ENCODE peak calls at places on chromosome 16, in nine cellular contexts. D is T-helper 1 cell; I is cardiac muscle cell; T is GM18507; K is stimulated activated CD8-positive, alpha-beta memory T cell treated with anti-CD3 and anti-CD28 coated beads, Interleukin-4, amount 100 ng/mL, for 1 hour; M is nephron progenitor cell; Z is AML-193; G is WTC11; P is left lung. A is an unnamed sample.

GRCh38 chr16:85615014-85615851 is 2.1 kb downstream of the GSE1 start:
- DNase-seq in G (peak; percentile 67), Z (no peak), D (no peak), T (no peak), K (no peak), M (peak; percentile 61), P (peak; percentile 95), I (peak; percentile 75), A (no peak)

GRCh38 chr16:66925322-66925840 is at the start of gene RRAD:
- DNase-seq in M (no peak), Z (no peak), T (no peak), D (no peak), K (no peak), P (peak; percentile 82), I (peak; percentile 60), G (peak; percentile 26), A (no peak)

GRCh38 chr16:56672761-56673536 is 3.3 kb downstream of the MT1H start:
- DNase-seq in P (no peak), I (no peak), K (no peak), Z (no peak), D (no peak), G (no peak), M (no peak), T (no peak), A (no peak)

GRCh38 chr16:8622315-8622656 is 788 bp downstream of the METTL22 start:
- DNase-seq in I (no peak), P (no peak), Z (no peak), D (no peak), T (no peak), K (no peak), M (no peak), G (no peak), A (no peak)

GRCh38 chr16:49855822-49856740 is at the start of gene ZNF423:
- DNase-seq in Z (no peak), K (no peak), P (no peak), G (peak; percentile 44), D (no peak), I (peak; percentile 66), T (no peak), M (peak; percentile 59), A (peak; percentile 43)

GRCh38 chr16:88988980-88989791 is 12.2 kb upstream of the CBFA2T3 start:
- DNase-seq in D (no peak), P (peak; percentile 75), T (no peak), K (no peak), G (no peak), I (no peak), Z (no peak), M (no peak), A (no peak)

GRCh38 chr16:2043980-2044451 is 3.6 kb downstream of the NTHL1 start:
- DNase-seq in D (no peak), I (no peak), M (no peak), Z (no peak), P (peak; percentile 85), K (no peak), T (no peak), G (no peak), A (no peak)

GRCh38 chr16:19874816-19875546 is 9.7 kb downstream of the GPRC5B start:
- DNase-seq in M (no peak), T (no peak), G (no peak), K (no peak), Z (no peak), P (no peak), D (no peak), I (no peak), A (no peak)

GRCh38 chr16:4401510-4401909 is 14.9 kb downstream of the CORO7 start:
- DNase-seq in T (no peak), D (no peak), P (no peak), I (no peak), M (no peak), G (no peak), K (no peak), Z (no peak), A (no peak)